ENCODE peak calls at places on chromosomes 3 and 15, in nine cellular contexts. One of them, this sample, is unnamed.

GRCh38 chr3:134072881-134073582 is 43.3 kb upstream of the SLCO2A1 start:
- DNase-seq in AML-193: no peak
- DNase-seq in M059J: no peak
- DNase-seq in kidney glomerular epithelial cell: no peak
- DNase-seq in HL-60: no peak
- DNase-seq in NCI-H1105: no peak
- DNase-seq in activated CD8-positive, alpha-beta memory T cell treated with anti-CD3 and anti-CD28 coated beads, Interleukin-2, amount 50 U/mL, for 4 hours: no peak
- DNase-seq in HuH-7.5: no peak
- DNase-seq in A172: no peak
- DNase-seq in this sample: no peak

GRCh38 chr3:52530918-52531635 is 2.6 kb downstream of the NT5DC2 start:
- DNase-seq in AML-193: no peak
- DNase-seq in M059J: no peak
- DNase-seq in kidney glomerular epithelial cell: no peak
- DNase-seq in HL-60: no peak
- DNase-seq in NCI-H1105: no peak
- DNase-seq in activated CD8-positive, alpha-beta memory T cell treated with anti-CD3 and anti-CD28 coated beads, Interleukin-2, amount 50 U/mL, for 4 hours: peak; percentile 13
- DNase-seq in HuH-7.5: no peak
- DNase-seq in A172: no peak
- DNase-seq in this sample: no peak

GRCh38 chr3:130905551-130905950 is 11.7 kb downstream of the ATP2C1 start:
- DNase-seq in AML-193: no peak
- DNase-seq in M059J: peak; percentile 80
- DNase-seq in kidney glomerular epithelial cell: no peak
- DNase-seq in HL-60: no peak
- DNase-seq in NCI-H1105: no peak
- DNase-seq in activated CD8-positive, alpha-beta memory T cell treated with anti-CD3 and anti-CD28 coated beads, Interleukin-2, amount 50 U/mL, for 4 hours: no peak
- DNase-seq in HuH-7.5: no peak
- DNase-seq in A172: peak; percentile 8
- DNase-seq in this sample: no peak

GRCh38 chr15:92809064-92809879 is 90.9 kb upstream of the CHD2 start:
- DNase-seq in AML-193: peak; percentile 93
- DNase-seq in M059J: peak; percentile 95
- DNase-seq in kidney glomerular epithelial cell: peak; percentile 90
- DNase-seq in HL-60: peak; percentile 94
- DNase-seq in NCI-H1105: peak; percentile 91
- DNase-seq in activated CD8-positive, alpha-beta memory T cell treated with anti-CD3 and anti-CD28 coated beads, Interleukin-2, amount 50 U/mL, for 4 hours: peak; percentile 98
- DNase-seq in HuH-7.5: peak; percentile 99
- DNase-seq in A172: peak; percentile 90
- DNase-seq in this sample: peak; percentile 94

GRCh38 chr3:86800116-86800515 is 190.8 kb downstream of the VGLL3 start:
- DNase-seq in AML-193: no peak
- DNase-seq in M059J: no peak
- DNase-seq in kidney glomerular epithelial cell: no peak
- DNase-seq in HL-60: no peak
- DNase-seq in NCI-H1105: no peak
- DNase-seq in activated CD8-positive, alpha-beta memory T cell treated with anti-CD3 and anti-CD28 coated beads, Interleukin-2, amount 50 U/mL, for 4 hours: no peak
- DNase-seq in HuH-7.5: no peak
- DNase-seq in A172: no peak
- DNase-seq in this sample: no peak

GRCh38 chr3:153210116-153210515 is 48.1 kb downstream of the RAP2B start:
- DNase-seq in AML-193: peak; percentile 88
- DNase-seq in M059J: peak; percentile 26
- DNase-seq in kidney glomerular epithelial cell: no peak
- DNase-seq in HL-60: peak; percentile 44
- DNase-seq in NCI-H1105: no peak
- DNase-seq in activated CD8-positive, alpha-beta memory T cell treated with anti-CD3 and anti-CD28 coated beads, Interleukin-2, amount 50 U/mL, for 4 hours: no peak
- DNase-seq in HuH-7.5: no peak
- DNase-seq in A172: peak; percentile 10
- DNase-seq in this sample: no peak

GRCh38 chr15:100592898-100593297 is 9.1 kb downstream of the LINS1 start:
- DNase-seq in AML-193: no peak
- DNase-seq in M059J: peak; percentile 88
- DNase-seq in kidney glomerular epithelial cell: no peak
- DNase-seq in HL-60: no peak
- DNase-seq in NCI-H1105: no peak
- DNase-seq in activated CD8-positive, alpha-beta memory T cell treated with anti-CD3 and anti-CD28 coated beads, Interleukin-2, amount 50 U/mL, for 4 hours: no peak
- DNase-seq in HuH-7.5: no peak
- DNase-seq in A172: peak; percentile 64
- DNase-seq in this sample: no peak

GRCh38 chr3:142021127-142021526 is 128.2 kb downstream of the TFDP2 start:
- DNase-seq in AML-193: no peak
- DNase-seq in M059J: no peak
- DNase-seq in kidney glomerular epithelial cell: no peak
- DNase-seq in HL-60: no peak
- DNase-seq in NCI-H1105: no peak
- DNase-seq in activated CD8-positive, alpha-beta memory T cell treated with anti-CD3 and anti-CD28 coated beads, Interleukin-2, amount 50 U/mL, for 4 hours: no peak
- DNase-seq in HuH-7.5: no peak
- DNase-seq in A172: no peak
- DNase-seq in this sample: no peak

GRCh38 chr3:124860599-124860998 is 26.6 kb downstream of the ITGB5 start:
- DNase-seq in AML-193: no peak
- DNase-seq in M059J: peak; percentile 100
- DNase-seq in kidney glomerular epithelial cell: peak; percentile 92
- DNase-seq in HL-60: no peak
- DNase-seq in NCI-H1105: no peak
- DNase-seq in activated CD8-positive, alpha-beta memory T cell treated with anti-CD3 and anti-CD28 coated beads, Interleukin-2, amount 50 U/mL, for 4 hours: no peak
- DNase-seq in HuH-7.5: no peak
- DNase-seq in A172: peak; percentile 99
- DNase-seq in this sample: peak; percentile 96

GRCh38 chr3:143464850-143465249 is 345.3 kb downstream of the CHST2 start:
- DNase-seq in AML-193: no peak
- DNase-seq in M059J: peak; percentile 68
- DNase-seq in kidney glomerular epithelial cell: peak; percentile 95
- DNase-seq in HL-60: no peak
- DNase-seq in NCI-H1105: peak; percentile 12
- DNase-seq in activated CD8-positive, alpha-beta memory T cell treated with anti-CD3 and anti-CD28 coated beads, Interleukin-2, amount 50 U/mL, for 4 hours: no peak
- DNase-seq in HuH-7.5: no peak
- DNase-seq in A172: peak; percentile 48
- DNase-seq in this sample: peak; percentile 91

GRCh38 chr15:48754011-48754410 is 56.9 kb downstream of the CEP152 start:
- DNase-seq in AML-193: no peak
- DNase-seq in M059J: no peak
- DNase-seq in kidney glomerular epithelial cell: no peak
- DNase-seq in HL-60: no peak
- DNase-seq in NCI-H1105: no peak
- DNase-seq in activated CD8-positive, alpha-beta memory T cell treated with anti-CD3 and anti-CD28 coated beads, Interleukin-2, amount 50 U/mL, for 4 hours: no peak
- DNase-seq in HuH-7.5: no peak
- DNase-seq in A172: no peak
- DNase-seq in this sample: no peak

GRCh38 chr3:52481819-52482521 is 13.2 kb upstream of the STAB1 start:
- DNase-seq in AML-193: no peak
- DNase-seq in M059J: no peak
- DNase-seq in kidney glomerular epithelial cell: no peak
- DNase-seq in HL-60: no peak
- DNase-seq in NCI-H1105: no peak
- DNase-seq in activated CD8-positive, alpha-beta memory T cell treated with anti-CD3 and anti-CD28 coated beads, Interleukin-2, amount 50 U/mL, for 4 hours: no peak
- DNase-seq in HuH-7.5: no peak
- DNase-seq in A172: no peak
- DNase-seq in this sample: peak; percentile 8

GRCh38 chr3:100900671-100901070 is 92.5 kb downstream of the ABI3BP start:
- DNase-seq in AML-193: no peak
- DNase-seq in M059J: no peak
- DNase-seq in kidney glomerular epithelial cell: no peak
- DNase-seq in HL-60: no peak
- DNase-seq in NCI-H1105: no peak
- DNase-seq in activated CD8-positive, alpha-beta memory T cell treated with anti-CD3 and anti-CD28 coated beads, Interleukin-2, amount 50 U/mL, for 4 hours: no peak
- DNase-seq in HuH-7.5: no peak
- DNase-seq in A172: no peak
- DNase-seq in this sample: no peak

GRCh38 chr3:134079111-134079531 is 49.4 kb upstream of the SLCO2A1 start:
- DNase-seq in AML-193: no peak
- DNase-seq in M059J: peak; percentile 53
- DNase-seq in kidney glomerular epithelial cell: no peak
- DNase-seq in HL-60: no peak
- DNase-seq in NCI-H1105: no peak
- DNase-seq in activated CD8-positive, alpha-beta memory T cell treated with anti-CD3 and anti-CD28 coated beads, Interleukin-2, amount 50 U/mL, for 4 hours: no peak
- DNase-seq in HuH-7.5: no peak
- DNase-seq in A172: no peak
- DNase-seq in this sample: no peak

GRCh38 chr15:22811640-22812039 is 25.2 kb downstream of the NIPA1 start:
- DNase-seq in AML-193: no peak
- DNase-seq in M059J: peak; percentile 45
- DNase-seq in kidney glomerular epithelial cell: no peak
- DNase-seq in HL-60: no peak
- DNase-seq in NCI-H1105: no peak
- DNase-seq in activated CD8-positive, alpha-beta memory T cell treated with anti-CD3 and anti-CD28 coated beads, Interleukin-2, amount 50 U/mL, for 4 hours: no peak
- DNase-seq in HuH-7.5: peak; percentile 40
- DNase-seq in A172: peak; percentile 8
- DNase-seq in this sample: peak; percentile 21

GRCh38 chr3:149790698-149791097 is 1.7 kb downstream of the ANKUB1 start:
- DNase-seq in AML-193: no peak
- DNase-seq in M059J: no peak
- DNase-seq in kidney glomerular epithelial cell: no peak
- DNase-seq in HL-60: no peak
- DNase-seq in NCI-H1105: no peak
- DNase-seq in activated CD8-positive, alpha-beta memory T cell treated with anti-CD3 and anti-CD28 coated beads, Interleukin-2, amount 50 U/mL, for 4 hours: no peak
- DNase-seq in HuH-7.5: no peak
- DNase-seq in A172: no peak
- DNase-seq in this sample: no peak

GRCh38 chr3:127427666-127428065 is 139.8 kb upstream of the PRR20G start:
- DNase-seq in AML-193: no peak
- DNase-seq in M059J: no peak
- DNase-seq in kidney glomerular epithelial cell: no peak
- DNase-seq in HL-60: no peak
- DNase-seq in NCI-H1105: no peak
- DNase-seq in activated CD8-positive, alpha-beta memory T cell treated with anti-CD3 and anti-CD28 coated beads, Interleukin-2, amount 50 U/mL, for 4 hours: no peak
- DNase-seq in HuH-7.5: no peak
- DNase-seq in A172: no peak
- DNase-seq in this sample: no peak

GRCh38 chr3:67437090-67437489 is 217.3 kb downstream of the SUCLG2 start:
- DNase-seq in AML-193: no peak
- DNase-seq in M059J: peak; percentile 43
- DNase-seq in kidney glomerular epithelial cell: no peak
- DNase-seq in HL-60: no peak
- DNase-seq in NCI-H1105: no peak
- DNase-seq in activated CD8-positive, alpha-beta memory T cell treated with anti-CD3 and anti-CD28 coated beads, Interleukin-2, amount 50 U/mL, for 4 hours: no peak
- DNase-seq in HuH-7.5: no peak
- DNase-seq in A172: no peak
- DNase-seq in this sample: no peak

GRCh38 chr3:146865175-146865755 is 260.1 kb upstream of the PLSCR5 start:
- DNase-seq in AML-193: no peak
- DNase-seq in M059J: no peak
- DNase-seq in kidney glomerular epithelial cell: no peak
- DNase-seq in HL-60: no peak
- DNase-seq in NCI-H1105: no peak
- DNase-seq in activated CD8-positive, alpha-beta memory T cell treated with anti-CD3 and anti-CD28 coated beads, Interleukin-2, amount 50 U/mL, for 4 hours: no peak
- DNase-seq in HuH-7.5: no peak
- DNase-seq in A172: no peak
- DNase-seq in this sample: no peak

GRCh38 chr15:37783290-37783689 is 151.2 kb upstream of the TMCO5A start:
- DNase-seq in AML-193: no peak
- DNase-seq in M059J: peak; percentile 36
- DNase-seq in kidney glomerular epithelial cell: no peak
- DNase-seq in HL-60: no peak
- DNase-seq in NCI-H1105: no peak
- DNase-seq in activated CD8-positive, alpha-beta memory T cell treated with anti-CD3 and anti-CD28 coated beads, Interleukin-2, amount 50 U/mL, for 4 hours: no peak
- DNase-seq in HuH-7.5: no peak
- DNase-seq in A172: no peak
- DNase-seq in this sample: no peak

GRCh38 chr3:13612829-13613228 is 63.9 kb downstream of the FBLN2 start:
- DNase-seq in AML-193: no peak
- DNase-seq in M059J: no peak
- DNase-seq in kidney glomerular epithelial cell: no peak
- DNase-seq in HL-60: no peak
- DNase-seq in NCI-H1105: no peak
- DNase-seq in activated CD8-positive, alpha-beta memory T cell treated with anti-CD3 and anti-CD28 coated beads, Interleukin-2, amount 50 U/mL, for 4 hours: no peak
- DNase-seq in HuH-7.5: no peak
- DNase-seq in A172: no peak
- DNase-seq in this sample: no peak

GRCh38 chr3:123686254-123686653 is 101.4 kb upstream of the HACD2 start:
- DNase-seq in AML-193: no peak
- DNase-seq in M059J: no peak
- DNase-seq in kidney glomerular epithelial cell: no peak
- DNase-seq in HL-60: no peak
- DNase-seq in NCI-H1105: no peak
- DNase-seq in activated CD8-positive, alpha-beta memory T cell treated with anti-CD3 and anti-CD28 coated beads, Interleukin-2, amount 50 U/mL, for 4 hours: no peak
- DNase-seq in HuH-7.5: no peak
- DNase-seq in A172: no peak
- DNase-seq in this sample: no peak

GRCh38 chr15:94670436-94671034 is 439.2 kb downstream of the MCTP2 start:
- DNase-seq in AML-193: peak; percentile 9
- DNase-seq in M059J: peak; percentile 32
- DNase-seq in kidney glomerular epithelial cell: peak; percentile 37
- DNase-seq in HL-60: no peak
- DNase-seq in NCI-H1105: peak; percentile 3
- DNase-seq in activated CD8-positive, alpha-beta memory T cell treated with anti-CD3 and anti-CD28 coated beads, Interleukin-2, amount 50 U/mL, for 4 hours: no peak
- DNase-seq in HuH-7.5: peak; percentile 28
- DNase-seq in A172: peak; percentile 16
- DNase-seq in this sample: peak; percentile 35